ENCODE peak calls at places on chromosome 11, in eight cellular contexts. S, Y, O, B, F, Z, E and N are unnamed samples.
A peak's percentile ranks its signal among the peaks of the same experiment; 100 is the strongest.

GRCh38 chr11:132278801-132279574 is 908.6 kb downstream of the NTM start:
- DNase-seq in Z (no peak), S (no peak), B (no peak), E (no peak), Y (no peak), O (no peak), F (no peak), N (no peak)

GRCh38 chr11:79055866-79056632 is 384.8 kb downstream of the TENM4 start:
- DNase-seq in Z (no peak), S (no peak), B (no peak), O (peak; percentile 24), E (peak; percentile 40), Y (no peak), F (no peak), N (no peak)

GRCh38 chr11:131206671-131207070 is 163.7 kb upstream of the NTM start:
- DNase-seq in B (no peak), S (no peak), O (no peak), Y (no peak), E (no peak), F (no peak), Z (no peak), N (no peak)

GRCh38 chr11:113114452-113115027 is 153.3 kb downstream of the NCAM1 start:
- DNase-seq in Z (peak; percentile 3), Y (peak; percentile 65), F (no peak), E (peak; percentile 64), B (no peak), O (peak; percentile 60), S (peak; percentile 27), N (no peak)

GRCh38 chr11:118910309-118911112 is 15.2 kb downstream of the BCL9L start:
- DNase-seq in F (peak; percentile 60), O (peak; percentile 79), Z (peak; percentile 75), E (peak; percentile 86), Y (peak; percentile 87), S (peak; percentile 67), B (peak; percentile 83), N (peak; percentile 90)

GRCh38 chr11:119520966-119521365 is 98.0 kb upstream of the THY1 start:
- DNase-seq in Z (no peak), O (no peak), F (no peak), S (no peak), Y (no peak), B (no peak), E (no peak), N (no peak)

GRCh38 chr11:69368119-69368880 is 74.3 kb downstream of the MYEOV start:
- DNase-seq in Y (no peak), O (no peak), E (no peak), S (no peak), B (no peak), F (no peak), Z (no peak), N (no peak)

GRCh38 chr11:27330633-27331270 is 32.3 kb downstream of the CCDC34 start:
- DNase-seq in S (no peak), Z (peak; percentile 84), B (no peak), O (no peak), Y (no peak), E (no peak), F (no peak), N (no peak)

GRCh38 chr11:8167796-8168195 is 1.0 kb downstream of the RIC3 start:
- DNase-seq in O (no peak), B (no peak), Y (no peak), E (no peak), F (no peak), S (no peak), Z (no peak), N (no peak)

GRCh38 chr11:44621140-44621681 is 55.7 kb downstream of the CD82 start:
- DNase-seq in S (peak; percentile 77), B (peak; percentile 85), F (peak; percentile 50), Z (peak; percentile 55), O (peak; percentile 72), Y (peak; percentile 81), E (peak; percentile 77), N (no peak)

GRCh38 chr11:567036-567628 is 6.4 kb downstream of the RASSF7 start:
- DNase-seq in B (peak; percentile 67), S (no peak), E (no peak), Z (no peak), F (no peak), Y (no peak), O (peak; percentile 15), N (no peak)

GRCh38 chr11:31557991-31558390 is 48.4 kb downstream of the ELP4 start:
- DNase-seq in Z (no peak), F (no peak), S (no peak), Y (no peak), E (no peak), O (no peak), B (no peak), N (no peak)

GRCh38 chr11:87832216-87832615 is 343.0 kb downstream of the RAB38 start:
- DNase-seq in O (no peak), Y (no peak), B (no peak), F (no peak), E (no peak), S (no peak), Z (no peak), N (no peak)

GRCh38 chr11:117144477-117145392 is 648 bp downstream of the PAFAH1B2 start:
- DNase-seq in E (peak; percentile 86), O (peak; percentile 71), Y (peak; percentile 73), F (no peak), B (peak; percentile 72), Z (peak; percentile 64), S (peak; percentile 61), N (peak; percentile 72)

GRCh38 chr11:76810151-76810853 is 27.1 kb downstream of the TSKU start:
- DNase-seq in E (no peak), F (no peak), Z (no peak), S (peak; percentile 64), O (no peak), B (no peak), Y (no peak), N (no peak)

GRCh38 chr11:84273541-84273940 is 987.4 kb upstream of the CCDC90B start:
- DNase-seq in F (no peak), Y (no peak), B (no peak), S (no peak), E (no peak), Z (no peak), O (no peak), N (no peak)

GRCh38 chr11:65992056-65992455 is 9.9 kb downstream of the EIF1AD start:
- DNase-seq in O (no peak), S (no peak), Y (no peak), B (no peak), F (no peak), E (no peak), Z (no peak), N (no peak)

GRCh38 chr11:69670158-69670845 is 4.9 kb downstream of the LTO1 start:
- DNase-seq in B (peak; percentile 88), Z (peak; percentile 77), S (peak; percentile 79), F (peak; percentile 38), Y (peak; percentile 87), O (peak; percentile 82), E (peak; percentile 84), N (peak; percentile 55)

GRCh38 chr11:130772266-130773227 is 143.7 kb downstream of the SNX19 start:
- DNase-seq in E (peak; percentile 33), Y (no peak), S (peak; percentile 15), O (no peak), B (no peak), Z (no peak), F (no peak), N (no peak)

GRCh38 chr11:102268083-102268984 is 49.0 kb upstream of the BIRC3 start:
- DNase-seq in F (peak; percentile 79), S (peak; percentile 95), O (peak; percentile 74), E (peak; percentile 76), Y (peak; percentile 84), B (peak; percentile 90), Z (peak; percentile 79), N (peak; percentile 95)

GRCh38 chr11:47916361-47916841 is 64.0 kb upstream of the PTPRJ start:
- DNase-seq in B (no peak), O (peak; percentile 74), E (peak; percentile 39), Z (no peak), S (no peak), Y (peak; percentile 70), F (no peak), N (no peak)

GRCh38 chr11:47914743-47915142 is 65.6 kb upstream of the PTPRJ start:
- DNase-seq in Z (no peak), O (no peak), E (no peak), S (no peak), B (no peak), F (no peak), Y (no peak), N (no peak)

GRCh38 chr11:47912843-47913437 is 64.8 kb upstream of the NUP160 start:
- DNase-seq in Z (no peak), B (no peak), O (no peak), S (no peak), Y (no peak), E (no peak), F (no peak), N (no peak)

GRCh38 chr11:47915407-47916137 is 64.8 kb upstream of the PTPRJ start:
- DNase-seq in Y (no peak), O (peak; percentile 52), B (no peak), S (peak; percentile 11), Z (peak; percentile 37), F (no peak), E (no peak), N (no peak)

GRCh38 chr11:47913569-47914244 is 65.6 kb upstream of the NUP160 start:
- DNase-seq in O (no peak), F (no peak), B (no peak), E (no peak), Y (no peak), Z (no peak), S (no peak), N (no peak)
- H3K27ac ChIP-seq in O (no peak overlapping the region), F (no peak overlapping the region), B (no peak overlapping the region), E (no peak overlapping the region), Y (no peak overlapping the region), Z (no peak overlapping the region), S (no peak overlapping the region), N (no peak overlapping the region)

GRCh38 chr11:124877631-124878496 is 12.6 kb downstream of the ROBO3 start:
- DNase-seq in Z (no peak), B (no peak), S (no peak), O (no peak), F (no peak), Y (no peak), E (peak; percentile 31), N (no peak)
- H3K4me3 ChIP-seq in Z (no peak overlapping the region), B (peak overlapping the region; percentile 56), S (no peak overlapping the region), O (peak overlapping the region; percentile 57), F (no peak overlapping the region), Y (no peak overlapping the region), E (peak overlapping the region; percentile 62), N (peak overlapping the region; percentile 42)

GRCh38 chr11:55849037-55849436 is 10.5 kb downstream of the OR5D16 start:
- DNase-seq in O (no peak), Z (no peak), S (no peak), F (no peak), E (no peak), Y (no peak), B (no peak), N (no peak)
- H3K9me3 ChIP-seq in O (no peaks in the 10 kb centered on the region), Z (peaks cover 23% of the 10 kb centered on the region), S (peaks cover 3% of the 10 kb centered on the region), F (no peaks in the 10 kb centered on the region), E (no peaks in the 10 kb centered on the region), Y (no peaks in the 10 kb centered on the region), B (peaks cover 5% of the 10 kb centered on the region), N (no peaks in the 10 kb centered on the region)

DNA sequence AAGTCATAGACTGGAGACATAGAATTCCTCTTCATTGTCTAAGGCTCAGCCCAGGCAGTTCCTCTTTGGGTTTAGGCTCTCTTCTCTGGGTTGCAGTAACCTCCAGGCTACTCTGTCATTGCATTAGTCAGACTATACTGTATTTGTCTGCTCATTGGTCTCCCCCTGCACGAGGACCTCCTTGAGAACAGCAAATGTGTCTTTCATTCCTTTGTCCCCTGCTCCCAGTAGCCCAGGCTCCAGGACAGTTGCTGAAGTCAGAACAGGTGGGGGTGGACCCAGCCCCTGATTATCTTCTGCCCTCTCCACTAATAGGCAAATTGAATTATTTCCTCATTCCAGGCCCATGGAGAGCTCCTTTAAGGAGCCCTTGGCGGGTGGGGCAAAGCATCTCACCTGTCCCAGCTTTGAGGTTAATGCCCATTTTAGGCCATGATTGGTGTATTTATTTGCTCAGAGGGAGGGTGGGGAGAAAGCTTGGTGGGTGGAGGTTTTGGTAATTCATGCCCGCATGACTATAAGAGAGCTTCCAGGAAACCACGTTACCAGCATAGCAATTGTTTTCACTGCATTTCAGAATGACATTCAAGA is 40.9 kb downstream of the NAV2 start:
- DNase-seq in B (no peak), Z (no peak), O (no peak), F (no peak), S (no peak), E (no peak), Y (no peak), N (no peak)
- H3K27ac ChIP-seq in B (no peak overlapping the region), Z (no peak overlapping the region), O (no peak overlapping the region), F (no peak overlapping the region), S (no peak overlapping the region), E (no peak overlapping the region), Y (peak overlapping the region; percentile 87), N (no peak overlapping the region)